ENCODE peak calls at places on chromosomes 6 and 20, in five cellular contexts. One of them, this sample, is unnamed.

GRCh38 chr6:34246563-34247391 is 2.0 kb downstream of the SMIM29 start:
- DNase-seq in mucosa of descending colon: peak; percentile 40
- DNase-seq in pancreas: peak; percentile 25
- DNase-seq in H9: peak; percentile 89
- DNase-seq in foreskin keratinocyte: no peak
- DNase-seq in this sample: peak; percentile 66

GRCh38 chr6:80003841-80004198 is 629 bp upstream of the TTK start:
- DNase-seq in mucosa of descending colon: no peak
- DNase-seq in pancreas: peak; percentile 15
- DNase-seq in foreskin keratinocyte: no peak
- DNase-seq in H9: peak; percentile 33
- DNase-seq in this sample: no peak

GRCh38 chr20:38723982-38724602 is at the start of gene SLC32A1:
- DNase-seq in H9: peak; percentile 52
- DNase-seq in mucosa of descending colon: no peak
- DNase-seq in foreskin keratinocyte: no peak
- DNase-seq in pancreas: no peak
- DNase-seq in this sample: peak; percentile 41

GRCh38 chr6:33204415-33205171 is at the start of gene HSD17B8:
- DNase-seq in pancreas: peak; percentile 95
- DNase-seq in mucosa of descending colon: peak; percentile 98
- DNase-seq in H9: peak; percentile 95
- DNase-seq in foreskin keratinocyte: peak; percentile 49
- DNase-seq in this sample: peak; percentile 93

GRCh38 chr6:1767481-1768246 is 157.9 kb downstream of the FOXC1 start:
- DNase-seq in foreskin keratinocyte: no peak
- DNase-seq in mucosa of descending colon: no peak
- DNase-seq in pancreas: no peak
- DNase-seq in H9: no peak
- DNase-seq in this sample: no peak

GRCh38 chr6:159594106-159594749 is 98.8 kb downstream of the SOD2 start:
- DNase-seq in pancreas: no peak
- DNase-seq in mucosa of descending colon: no peak
- DNase-seq in H9: no peak
- DNase-seq in foreskin keratinocyte: peak; percentile 9
- DNase-seq in this sample: no peak

GRCh38 chr6:147699637-147700036 is 191.1 kb downstream of the SAMD5 start:
- DNase-seq in H9: no peak
- DNase-seq in mucosa of descending colon: no peak
- DNase-seq in foreskin keratinocyte: peak; percentile 46
- DNase-seq in pancreas: no peak
- DNase-seq in this sample: no peak

GRCh38 chr6:52904562-52905279 is 4.8 kb downstream of the GSTA3 start:
- DNase-seq in pancreas: no peak
- DNase-seq in mucosa of descending colon: peak; percentile 13
- DNase-seq in H9: peak; percentile 66
- DNase-seq in foreskin keratinocyte: no peak
- DNase-seq in this sample: no peak

GRCh38 chr6:162078126-162078525 is 649.4 kb downstream of the PRKN start:
- DNase-seq in mucosa of descending colon: no peak
- DNase-seq in H9: no peak
- DNase-seq in pancreas: no peak
- DNase-seq in foreskin keratinocyte: no peak
- DNase-seq in this sample: no peak

GRCh38 chr6:56024931-56025330 is 149.5 kb upstream of the BMP5 start:
- DNase-seq in H9: no peak
- DNase-seq in mucosa of descending colon: no peak
- DNase-seq in foreskin keratinocyte: no peak
- DNase-seq in pancreas: no peak
- DNase-seq in this sample: no peak

GRCh38 chr6:131773284-131773950 is 34.4 kb upstream of the ENPP1 start:
- DNase-seq in mucosa of descending colon: no peak
- DNase-seq in foreskin keratinocyte: no peak
- DNase-seq in H9: no peak
- DNase-seq in pancreas: no peak
- DNase-seq in this sample: no peak

GRCh38 chr20:62563561-62563960 is 78.7 kb upstream of the SLCO4A1 start:
- DNase-seq in pancreas: no peak
- DNase-seq in foreskin keratinocyte: no peak
- DNase-seq in H9: no peak
- DNase-seq in mucosa of descending colon: no peak
- DNase-seq in this sample: no peak

GRCh38 chr20:21801193-21801592 is 95.7 kb downstream of the PAX1 start:
- DNase-seq in foreskin keratinocyte: no peak
- DNase-seq in mucosa of descending colon: no peak
- DNase-seq in pancreas: no peak
- DNase-seq in H9: no peak
- DNase-seq in this sample: no peak

GRCh38 chr20:17645546-17646208 is 36.4 kb downstream of the RRBP1 start:
- DNase-seq in H9: no peak
- DNase-seq in mucosa of descending colon: no peak
- DNase-seq in foreskin keratinocyte: no peak
- DNase-seq in pancreas: no peak
- DNase-seq in this sample: no peak

GRCh38 chr6:152094992-152095592 is 287.6 kb downstream of the ESR1 start:
- DNase-seq in pancreas: peak; percentile 59
- DNase-seq in H9: peak; percentile 45
- DNase-seq in foreskin keratinocyte: peak; percentile 100
- DNase-seq in mucosa of descending colon: peak; percentile 58
- DNase-seq in this sample: no peak

GRCh38 chr6:39938773-39939381 is 4.6 kb upstream of the MOCS1 start:
- DNase-seq in pancreas: no peak
- DNase-seq in mucosa of descending colon: no peak
- DNase-seq in foreskin keratinocyte: no peak
- DNase-seq in H9: no peak
- DNase-seq in this sample: no peak

DNA sequence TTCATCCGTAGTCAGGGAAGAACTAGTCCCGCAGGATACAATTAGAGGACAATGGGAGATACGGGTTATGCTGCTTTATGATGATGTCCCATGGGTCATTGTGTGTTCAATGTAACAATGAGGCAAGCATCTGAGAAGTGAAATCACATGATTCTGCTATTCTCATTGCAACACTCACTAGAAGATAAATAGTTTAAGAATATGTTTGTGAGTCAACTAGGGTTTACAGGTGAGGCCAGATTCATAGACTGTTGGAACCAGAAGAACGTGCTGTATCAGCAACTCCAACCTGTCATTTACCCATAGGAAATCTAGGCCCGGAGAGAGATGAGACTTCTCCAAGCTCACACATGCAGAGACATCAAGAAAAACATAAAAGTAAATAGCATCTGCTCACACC is 80.8 kb downstream of the SCML4 start:
- DNase-seq in mucosa of descending colon: no peak
- DNase-seq in H9: no peak
- DNase-seq in foreskin keratinocyte: no peak
- DNase-seq in pancreas: no peak
- DNase-seq in this sample: no peak
- TF ChIP-seq CTCF in mucosa of descending colon: no peak
- TF ChIP-seq CTCF in H9: no peak
- TF ChIP-seq CTCF in foreskin keratinocyte: no peak
- TF ChIP-seq CTCF in pancreas: no peak
- TF ChIP-seq CTCF in this sample: no peak

GRCh38 chr20:6765469-6766058 is 1.9 kb upstream of the BMP2 start:
- DNase-seq in H9: no peak
- DNase-seq in mucosa of descending colon: peak; percentile 27
- DNase-seq in foreskin keratinocyte: peak; percentile 13
- DNase-seq in pancreas: no peak
- DNase-seq in this sample: no peak
- TF ChIP-seq CTCF in H9: peak; percentile 76
- TF ChIP-seq CTCF in mucosa of descending colon: no peak
- TF ChIP-seq CTCF in foreskin keratinocyte: peak; percentile 69
- TF ChIP-seq CTCF in pancreas: peak; percentile 50
- TF ChIP-seq CTCF in this sample: peak; percentile 88

DNA sequence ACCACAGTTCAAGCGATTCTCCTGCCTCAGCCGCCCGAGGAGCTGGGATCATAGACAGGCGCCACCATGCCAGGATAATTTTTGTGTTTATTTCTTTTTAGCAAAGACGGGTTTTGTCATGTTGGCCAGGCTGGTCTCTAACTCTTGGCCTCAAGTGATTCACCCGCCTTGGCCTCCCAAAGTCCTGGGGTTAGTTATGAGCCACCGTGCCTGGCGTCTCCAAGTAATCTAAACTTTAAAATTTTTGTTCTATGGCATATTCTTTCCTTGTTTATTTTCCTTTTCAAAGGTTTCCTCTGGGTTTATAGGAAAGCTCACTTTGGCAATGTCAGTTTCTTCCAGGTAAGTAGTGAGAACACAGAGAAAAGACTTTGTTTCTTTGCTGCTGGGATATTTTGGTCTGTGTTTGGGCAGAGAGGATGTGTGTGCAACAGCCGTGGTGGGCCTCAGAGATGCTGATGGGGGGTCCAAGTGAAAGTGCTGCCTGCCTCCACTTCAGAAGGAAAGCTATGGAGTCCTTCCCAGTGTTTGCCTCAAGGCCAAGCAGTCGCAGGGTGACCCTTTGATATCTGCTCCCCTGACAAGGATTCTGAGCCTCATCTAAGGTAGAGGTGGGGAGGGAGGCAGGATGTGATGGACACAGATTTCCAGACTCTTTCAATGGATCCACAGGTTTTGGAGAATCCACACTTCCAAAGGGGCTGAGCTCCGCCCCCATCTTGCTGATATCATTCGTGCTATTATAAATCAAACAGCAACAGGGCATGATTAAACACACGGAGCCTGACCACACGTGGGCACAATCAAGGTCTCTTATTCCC is 2.3 kb downstream of the LRP11 start:
- DNase-seq in H9: no peak
- DNase-seq in foreskin keratinocyte: no peak
- DNase-seq in pancreas: no peak
- DNase-seq in mucosa of descending colon: no peak
- DNase-seq in this sample: no peak
- TF ChIP-seq CTCF in H9: no peak
- TF ChIP-seq CTCF in foreskin keratinocyte: no peak
- TF ChIP-seq CTCF in pancreas: no peak
- TF ChIP-seq CTCF in mucosa of descending colon: no peak
- TF ChIP-seq CTCF in this sample: no peak

GRCh38 chr6:108260809-108261569 is at the start of gene SNX3:
- DNase-seq in foreskin keratinocyte: peak; percentile 90
- DNase-seq in mucosa of descending colon: peak; percentile 95
- DNase-seq in pancreas: peak; percentile 95
- DNase-seq in H9: peak; percentile 98
- DNase-seq in this sample: peak; percentile 96
- TF ChIP-seq CTCF in foreskin keratinocyte: peak; percentile 39
- TF ChIP-seq CTCF in mucosa of descending colon: no peak
- TF ChIP-seq CTCF in pancreas: no peak
- TF ChIP-seq CTCF in H9: no peak
- TF ChIP-seq CTCF in this sample: no peak

GRCh38 chr20:6524305-6524704 is 243.2 kb upstream of the BMP2 start:
- DNase-seq in mucosa of descending colon: no peak
- DNase-seq in foreskin keratinocyte: no peak
- DNase-seq in pancreas: no peak
- DNase-seq in H9: no peak
- DNase-seq in this sample: no peak

GRCh38 chr20:6530916-6531315 is 236.6 kb upstream of the BMP2 start:
- DNase-seq in foreskin keratinocyte: no peak
- DNase-seq in H9: no peak
- DNase-seq in mucosa of descending colon: no peak
- DNase-seq in pancreas: no peak
- DNase-seq in this sample: no peak

GRCh38 chr20:6530254-6530653 is 237.2 kb upstream of the BMP2 start:
- DNase-seq in foreskin keratinocyte: no peak
- DNase-seq in H9: no peak
- DNase-seq in pancreas: no peak
- DNase-seq in mucosa of descending colon: no peak
- DNase-seq in this sample: no peak

GRCh38 chr20:6525447-6526303 is 241.8 kb upstream of the BMP2 start:
- DNase-seq in foreskin keratinocyte: no peak
- DNase-seq in mucosa of descending colon: no peak
- DNase-seq in pancreas: no peak
- DNase-seq in H9: peak; percentile 76
- DNase-seq in this sample: no peak
- TF ChIP-seq CTCF in foreskin keratinocyte: no peak
- TF ChIP-seq CTCF in mucosa of descending colon: no peak
- TF ChIP-seq CTCF in pancreas: no peak
- TF ChIP-seq CTCF in H9: peak; percentile 64
- TF ChIP-seq CTCF in this sample: peak; percentile 30

GRCh38 chr6:22024004-22024403 is 272.8 kb downstream of the PRL start:
- DNase-seq in mucosa of descending colon: no peak
- DNase-seq in pancreas: no peak
- DNase-seq in H9: no peak
- DNase-seq in foreskin keratinocyte: no peak
- DNase-seq in this sample: no peak

GRCh38 chr6:22027226-22027725 is 269.6 kb downstream of the PRL start:
- DNase-seq in mucosa of descending colon: no peak
- DNase-seq in foreskin keratinocyte: no peak
- DNase-seq in H9: no peak
- DNase-seq in pancreas: no peak
- DNase-seq in this sample: no peak

GRCh38 chr6:22026160-22026678 is 270.6 kb downstream of the PRL start:
- DNase-seq in mucosa of descending colon: no peak
- DNase-seq in H9: no peak
- DNase-seq in foreskin keratinocyte: no peak
- DNase-seq in pancreas: no peak
- DNase-seq in this sample: no peak

GRCh38 chr6:22024973-22025467 is 271.8 kb downstream of the PRL start:
- DNase-seq in foreskin keratinocyte: no peak
- DNase-seq in mucosa of descending colon: no peak
- DNase-seq in H9: no peak
- DNase-seq in pancreas: no peak
- DNase-seq in this sample: no peak

GRCh38 chr6:22025468-22026159 is 271.2 kb downstream of the PRL start:
- DNase-seq in mucosa of descending colon: no peak
- DNase-seq in H9: peak; percentile 68
- DNase-seq in foreskin keratinocyte: no peak
- DNase-seq in pancreas: peak; percentile 16
- DNase-seq in this sample: peak; percentile 35
- TF ChIP-seq CTCF in mucosa of descending colon: no peak
- TF ChIP-seq CTCF in H9: no peak
- TF ChIP-seq CTCF in foreskin keratinocyte: no peak
- TF ChIP-seq CTCF in pancreas: no peak
- TF ChIP-seq CTCF in this sample: no peak

DNA sequence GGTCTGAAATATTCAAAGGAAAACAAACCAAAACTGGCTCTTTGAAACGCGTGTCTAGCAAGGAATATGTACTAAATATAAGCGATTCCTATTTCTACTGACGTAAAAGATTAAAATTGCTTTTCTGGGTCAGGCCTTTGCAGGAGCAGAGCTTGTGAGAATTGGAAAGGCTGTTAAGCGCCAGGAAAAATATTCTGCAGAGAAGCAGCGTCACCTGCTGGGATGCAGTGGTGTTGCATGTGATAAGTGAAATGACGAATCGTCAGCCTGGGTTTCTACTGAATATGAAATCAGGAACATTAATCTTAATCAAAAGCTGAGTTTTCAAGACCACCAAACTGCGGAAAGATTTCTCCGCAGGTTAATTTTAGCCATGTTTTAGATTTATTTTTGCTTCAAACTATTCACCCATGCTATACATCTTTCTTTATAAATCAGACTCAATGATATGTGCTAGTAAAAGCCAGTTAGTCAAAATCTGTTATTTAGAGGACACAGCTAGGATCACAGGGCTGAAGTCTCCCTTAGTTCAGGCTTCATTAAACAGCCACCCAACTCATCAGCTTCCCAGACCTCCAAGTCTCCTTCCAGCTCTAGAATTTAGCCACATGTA is 67.4 kb downstream of the ALDH8A1 start:
- DNase-seq in foreskin keratinocyte: peak; percentile 24
- DNase-seq in pancreas: peak; percentile 30
- DNase-seq in H9: peak; percentile 54
- DNase-seq in mucosa of descending colon: peak; percentile 83
- DNase-seq in this sample: peak; percentile 52
- TF ChIP-seq CTCF in foreskin keratinocyte: peak; percentile 86
- TF ChIP-seq CTCF in pancreas: peak; percentile 84
- TF ChIP-seq CTCF in H9: peak; percentile 97
- TF ChIP-seq CTCF in mucosa of descending colon: peak; percentile 89
- TF ChIP-seq CTCF in this sample: peak; percentile 81

This sample was measured in endothelial cell.